ENCODE peak calls at places on chromosomes 3 and 15, in nine cellular contexts. One of them, this sample, is unnamed. For H3K4me1, the result is how much of the 10 kb centered on the place peaks cover.

GRCh38 chr15:68506071-68506470 is 72.7 kb upstream of the CORO2B start:
- DNase-seq in spleen: no peak
- DNase-seq in HCT116: no peak
- DNase-seq in GM23338: no peak
- DNase-seq in transverse colon: no peak
- DNase-seq in Panc1: no peak
- DNase-seq in suprapubic skin: peak
- DNase-seq in stomach: no peak
- DNase-seq in breast epithelium: no peak
- DNase-seq in this sample: no peak

GRCh38 chr3:151724846-151725562 is 8.7 kb upstream of the AADACL2 start:
- DNase-seq in breast epithelium: no peak
- DNase-seq in suprapubic skin: no peak
- DNase-seq in transverse colon: no peak
- DNase-seq in spleen: no peak
- DNase-seq in Panc1: no peak
- DNase-seq in GM23338: peak
- DNase-seq in HCT116: no peak
- DNase-seq in stomach: no peak
- DNase-seq in this sample: no peak

GRCh38 chr15:31342781-31343626 is 16.4 kb downstream of the KLF13 start:
- DNase-seq in stomach: no peak
- DNase-seq in HCT116: no peak
- DNase-seq in transverse colon: no peak
- DNase-seq in GM23338: peak
- DNase-seq in breast epithelium: no peak
- DNase-seq in spleen: peak
- DNase-seq in Panc1: no peak
- DNase-seq in suprapubic skin: no peak
- DNase-seq in this sample: peak

GRCh38 chr3:25674670-25675069 is 10.0 kb upstream of the TOP2B start:
- DNase-seq in HCT116: no peak
- DNase-seq in GM23338: no peak
- DNase-seq in spleen: no peak
- DNase-seq in breast epithelium: no peak
- DNase-seq in stomach: no peak
- DNase-seq in Panc1: no peak
- DNase-seq in suprapubic skin: no peak
- DNase-seq in transverse colon: no peak
- DNase-seq in this sample: no peak

GRCh38 chr15:66654718-66655375 is 47.2 kb upstream of the SMAD6 start:
- DNase-seq in suprapubic skin: no peak
- DNase-seq in spleen: no peak
- DNase-seq in Panc1: no peak
- DNase-seq in breast epithelium: no peak
- DNase-seq in HCT116: no peak
- DNase-seq in GM23338: peak
- DNase-seq in stomach: peak
- DNase-seq in transverse colon: no peak
- DNase-seq in this sample: peak

GRCh38 chr3:179958143-179958542 is 78.6 kb downstream of the PEX5L start:
- DNase-seq in spleen: no peak
- DNase-seq in stomach: no peak
- DNase-seq in HCT116: no peak
- DNase-seq in Panc1: no peak
- DNase-seq in breast epithelium: no peak
- DNase-seq in suprapubic skin: no peak
- DNase-seq in transverse colon: no peak
- DNase-seq in GM23338: no peak
- DNase-seq in this sample: no peak

GRCh38 chr3:157871838-157872497 is 234.3 kb downstream of the SHOX2 start:
- DNase-seq in spleen: no peak
- DNase-seq in breast epithelium: no peak
- DNase-seq in GM23338: no peak
- DNase-seq in transverse colon: no peak
- DNase-seq in suprapubic skin: no peak
- DNase-seq in Panc1: no peak
- DNase-seq in stomach: no peak
- DNase-seq in HCT116: no peak
- DNase-seq in this sample: no peak

GRCh38 chr3:46299608-46300460 is 54.1 kb upstream of the CCR2 start:
- DNase-seq in HCT116: no peak
- DNase-seq in GM23338: no peak
- DNase-seq in breast epithelium: no peak
- DNase-seq in suprapubic skin: no peak
- DNase-seq in stomach: no peak
- DNase-seq in spleen: no peak
- DNase-seq in transverse colon: no peak
- DNase-seq in Panc1: no peak
- DNase-seq in this sample: no peak

GRCh38 chr3:16013563-16013962 is 160.9 kb upstream of the GALNT15 start:
- DNase-seq in stomach: no peak
- DNase-seq in Panc1: no peak
- DNase-seq in spleen: no peak
- DNase-seq in GM23338: no peak
- DNase-seq in transverse colon: no peak
- DNase-seq in breast epithelium: no peak
- DNase-seq in HCT116: no peak
- DNase-seq in suprapubic skin: no peak
- DNase-seq in this sample: no peak

GRCh38 chr3:27125821-27126501 is 243.2 kb downstream of the NEK10 start:
- DNase-seq in GM23338: no peak
- DNase-seq in spleen: no peak
- DNase-seq in stomach: no peak
- DNase-seq in HCT116: no peak
- DNase-seq in Panc1: no peak
- DNase-seq in suprapubic skin: no peak
- DNase-seq in transverse colon: no peak
- DNase-seq in breast epithelium: no peak
- DNase-seq in this sample: no peak

GRCh38 chr3:66673305-66673704 is 172.5 kb upstream of the LRIG1 start:
- DNase-seq in HCT116: no peak
- DNase-seq in breast epithelium: no peak
- DNase-seq in Panc1: no peak
- DNase-seq in GM23338: no peak
- DNase-seq in spleen: no peak
- DNase-seq in stomach: no peak
- DNase-seq in suprapubic skin: no peak
- DNase-seq in transverse colon: no peak
- DNase-seq in this sample: peak

GRCh38 chr15:77107531-77108355 is 36.8 kb upstream of the TSPAN3 start:
- DNase-seq in spleen: no peak
- DNase-seq in Panc1: peak
- DNase-seq in suprapubic skin: no peak
- DNase-seq in HCT116: no peak
- DNase-seq in transverse colon: peak
- DNase-seq in GM23338: peak
- DNase-seq in breast epithelium: no peak
- DNase-seq in stomach: peak
- DNase-seq in this sample: peak

GRCh38 chr3:25339220-25339619 is 88.8 kb upstream of the RARB start:
- DNase-seq in Panc1: no peak
- DNase-seq in stomach: no peak
- DNase-seq in suprapubic skin: no peak
- DNase-seq in transverse colon: no peak
- DNase-seq in GM23338: no peak
- DNase-seq in HCT116: no peak
- DNase-seq in spleen: no peak
- DNase-seq in breast epithelium: no peak
- DNase-seq in this sample: no peak

GRCh38 chr3:177263615-177264365 is 66.5 kb upstream of the TBL1XR1 start:
- DNase-seq in Panc1: no peak
- DNase-seq in stomach: no peak
- DNase-seq in HCT116: no peak
- DNase-seq in GM23338: no peak
- DNase-seq in spleen: no peak
- DNase-seq in suprapubic skin: no peak
- DNase-seq in transverse colon: no peak
- DNase-seq in breast epithelium: no peak
- DNase-seq in this sample: no peak

GRCh38 chr3:41053220-41053619 is 146.1 kb upstream of the CTNNB1 start:
- DNase-seq in GM23338: no peak
- DNase-seq in Panc1: no peak
- DNase-seq in stomach: no peak
- DNase-seq in spleen: no peak
- DNase-seq in transverse colon: no peak
- DNase-seq in HCT116: no peak
- DNase-seq in suprapubic skin: no peak
- DNase-seq in breast epithelium: no peak
- DNase-seq in this sample: no peak

GRCh38 chr15:68488290-68488689 is 56.3 kb upstream of the ITGA11 start:
- DNase-seq in Panc1: no peak
- DNase-seq in suprapubic skin: no peak
- DNase-seq in spleen: no peak
- DNase-seq in stomach: no peak
- DNase-seq in GM23338: no peak
- DNase-seq in transverse colon: no peak
- DNase-seq in HCT116: no peak
- DNase-seq in breast epithelium: no peak
- DNase-seq in this sample: no peak

GRCh38 chr3:35484939-35485605 is 154.3 kb upstream of the ARPP21 start:
- DNase-seq in stomach: no peak
- DNase-seq in HCT116: no peak
- DNase-seq in GM23338: no peak
- DNase-seq in suprapubic skin: no peak
- DNase-seq in breast epithelium: no peak
- DNase-seq in transverse colon: no peak
- DNase-seq in spleen: no peak
- DNase-seq in Panc1: no peak
- DNase-seq in this sample: no peak

GRCh38 chr3:168872811-168873210 is 777.1 kb upstream of the GOLIM4 start:
- DNase-seq in Panc1: no peak
- DNase-seq in stomach: no peak
- DNase-seq in transverse colon: no peak
- DNase-seq in breast epithelium: no peak
- DNase-seq in GM23338: no peak
- DNase-seq in HCT116: no peak
- DNase-seq in spleen: no peak
- DNase-seq in suprapubic skin: no peak
- DNase-seq in this sample: no peak

GRCh38 chr3:62015111-62015510 is 358.2 kb downstream of the FEZF2 start:
- DNase-seq in HCT116: no peak
- DNase-seq in spleen: no peak
- DNase-seq in transverse colon: no peak
- DNase-seq in suprapubic skin: no peak
- DNase-seq in GM23338: no peak
- DNase-seq in Panc1: no peak
- DNase-seq in breast epithelium: no peak
- DNase-seq in stomach: no peak
- DNase-seq in this sample: no peak

GRCh38 chr3:186077466-186077865 is 31.4 kb downstream of the ETV5 start:
- DNase-seq in spleen: no peak
- DNase-seq in HCT116: no peak
- DNase-seq in suprapubic skin: no peak
- DNase-seq in stomach: no peak
- DNase-seq in Panc1: no peak
- DNase-seq in transverse colon: no peak
- DNase-seq in breast epithelium: no peak
- DNase-seq in GM23338: no peak
- DNase-seq in this sample: no peak
- TF ChIP-seq POLR2AphosphoS5 in spleen: no peak
- TF ChIP-seq POLR2AphosphoS5 in HCT116: no peak
- TF ChIP-seq POLR2AphosphoS5 in suprapubic skin: no peak
- TF ChIP-seq POLR2AphosphoS5 in stomach: no peak
- TF ChIP-seq POLR2AphosphoS5 in Panc1: no peak
- TF ChIP-seq POLR2AphosphoS5 in transverse colon: no peak
- TF ChIP-seq POLR2AphosphoS5 in breast epithelium: no peak
- TF ChIP-seq POLR2AphosphoS5 in GM23338: no peak
- TF ChIP-seq POLR2AphosphoS5 in this sample: no peak

DNA sequence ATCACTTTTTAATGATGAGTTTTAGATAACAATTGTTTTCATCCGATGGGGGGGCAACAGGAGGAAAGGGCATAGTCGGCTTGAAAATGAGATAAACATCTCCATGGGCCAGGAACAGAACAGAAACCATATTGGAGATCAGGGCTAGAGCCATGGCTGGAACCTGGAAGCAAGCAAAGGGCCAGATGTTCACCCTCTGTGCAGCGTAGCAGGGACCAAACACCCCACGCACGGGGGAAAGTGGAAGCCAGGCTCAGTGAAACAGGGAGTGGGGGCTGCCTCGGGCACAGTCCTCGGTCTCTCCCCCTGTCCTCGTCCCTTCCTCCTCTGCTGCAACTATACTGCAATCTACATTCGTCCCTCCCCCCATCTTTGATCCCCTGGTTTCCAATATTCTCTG is 121.7 kb downstream of the XXYLT1 start:
- DNase-seq in transverse colon: no peak
- DNase-seq in GM23338: no peak
- DNase-seq in suprapubic skin: no peak
- DNase-seq in stomach: no peak
- DNase-seq in spleen: no peak
- DNase-seq in HCT116: no peak
- DNase-seq in Panc1: no peak
- DNase-seq in breast epithelium: no peak
- DNase-seq in this sample: no peak
- H3K4me1 ChIP-seq in transverse colon: half or more
- H3K4me1 ChIP-seq in GM23338: half or more
- H3K4me1 ChIP-seq in suprapubic skin: half or more
- H3K4me1 ChIP-seq in stomach: half or more
- H3K4me1 ChIP-seq in spleen: half or more
- H3K4me1 ChIP-seq in HCT116: under half
- H3K4me1 ChIP-seq in Panc1: half or more
- H3K4me1 ChIP-seq in breast epithelium: under half
- H3K4me1 ChIP-seq in this sample: under half

GRCh38 chr3:159131376-159131775 is 329.5 kb downstream of the MFSD1 start:
- DNase-seq in HCT116: no peak
- DNase-seq in stomach: no peak
- DNase-seq in transverse colon: no peak
- DNase-seq in Panc1: no peak
- DNase-seq in suprapubic skin: no peak
- DNase-seq in GM23338: no peak
- DNase-seq in breast epithelium: no peak
- DNase-seq in spleen: no peak
- DNase-seq in this sample: no peak
- TF ChIP-seq POLR2AphosphoS5 in HCT116: no peak
- TF ChIP-seq POLR2AphosphoS5 in stomach: no peak
- TF ChIP-seq POLR2AphosphoS5 in transverse colon: no peak
- TF ChIP-seq POLR2AphosphoS5 in Panc1: no peak
- TF ChIP-seq POLR2AphosphoS5 in suprapubic skin: no peak
- TF ChIP-seq POLR2AphosphoS5 in GM23338: no peak
- TF ChIP-seq POLR2AphosphoS5 in breast epithelium: no peak
- TF ChIP-seq POLR2AphosphoS5 in spleen: no peak
- TF ChIP-seq POLR2AphosphoS5 in this sample: no peak

DNA sequence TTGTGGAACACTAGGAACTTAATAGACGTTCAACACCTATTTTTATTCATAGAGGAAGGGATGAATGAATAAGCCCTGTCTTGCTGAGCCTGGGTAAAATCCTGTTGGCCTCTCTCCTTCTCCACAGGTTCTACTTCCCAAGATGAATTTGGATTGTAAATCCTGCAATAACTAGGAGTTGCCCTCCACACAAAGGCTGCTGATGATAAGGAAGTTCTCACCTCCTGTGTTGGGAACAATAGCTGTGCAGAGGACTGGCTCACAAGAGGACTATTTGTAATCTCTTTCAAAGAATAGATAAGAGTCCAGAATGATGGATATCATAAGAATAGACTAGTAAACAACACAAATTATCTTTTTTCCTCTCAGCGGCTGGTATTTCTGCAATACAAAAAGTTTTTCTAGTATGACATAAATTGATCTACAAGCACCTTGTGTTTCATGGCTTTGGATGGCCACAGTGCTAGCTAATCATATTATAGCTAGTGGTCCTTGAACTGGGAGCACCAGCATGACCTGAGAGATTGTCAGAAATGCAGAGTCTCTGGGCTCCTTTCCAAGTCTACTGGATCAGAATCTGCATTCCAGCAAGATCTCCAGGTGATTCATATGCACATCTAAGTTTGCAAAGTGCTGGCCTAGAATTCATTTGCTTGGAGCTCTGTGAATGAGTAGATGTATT is 28.1 kb upstream of the COL6A6 start:
- DNase-seq in HCT116: no peak
- DNase-seq in Panc1: no peak
- DNase-seq in breast epithelium: no peak
- DNase-seq in stomach: no peak
- DNase-seq in suprapubic skin: no peak
- DNase-seq in transverse colon: no peak
- DNase-seq in spleen: no peak
- DNase-seq in GM23338: no peak
- DNase-seq in this sample: no peak
- H3K4me1 ChIP-seq in HCT116: under half
- H3K4me1 ChIP-seq in Panc1: under half
- H3K4me1 ChIP-seq in breast epithelium: under half
- H3K4me1 ChIP-seq in stomach: under half
- H3K4me1 ChIP-seq in suprapubic skin: under half
- H3K4me1 ChIP-seq in transverse colon: under half
- H3K4me1 ChIP-seq in spleen: under half
- H3K4me1 ChIP-seq in GM23338: under half
- H3K4me1 ChIP-seq in this sample: under half